ENCODE peak calls at places on chromosomes 16 and 17, in eight cellular contexts. Y, X, B, G, D, J, W and Z are unnamed samples. For H3K27me3, the result is how much of the 10 kb centered on the place peaks cover.

GRCh38 chr17:20189322-20189721 is 180.2 kb downstream of the SPECC1 start:
- DNase-seq in D (peak), G (no peak), W (no peak), J (no peak), X (no peak), Y (no peak), B (no peak), Z (no peak)

GRCh38 chr17:66584927-66585326 is 250.0 kb upstream of the CACNG5 start:
- DNase-seq in D (no peak), G (no peak), X (no peak), J (no peak), B (no peak), W (no peak), Y (no peak), Z (no peak)

GRCh38 chr17:61556224-61557188 is 34.5 kb downstream of the NACA2 start:
- DNase-seq in B (no peak), W (no peak), J (no peak), X (no peak), D (peak), G (no peak), Y (no peak), Z (no peak)

GRCh38 chr16:14955546-14956231 is 18.4 kb downstream of the NPIPA1 start:
- DNase-seq in D (no peak), J (no peak), X (no peak), G (no peak), Y (no peak), B (no peak), W (no peak), Z (no peak)

GRCh38 chr16:11681526-11681925 is 13.3 kb downstream of the SNN start:
- DNase-seq in W (no peak), D (no peak), J (peak), Y (no peak), B (no peak), X (no peak), G (no peak), Z (no peak)

GRCh38 chr16:82634955-82635610 is 8.3 kb downstream of the CDH13 start:
- DNase-seq in B (no peak), W (no peak), J (no peak), Y (no peak), X (no peak), D (no peak), G (no peak), Z (no peak)

GRCh38 chr17:80877095-80877828 is 114.4 kb upstream of the CHMP6 start:
- DNase-seq in D (no peak), W (no peak), B (peak), J (peak), X (no peak), G (no peak), Y (peak), Z (no peak)

GRCh38 chr16:56990407-56991286 is 1.3 kb downstream of the NLRC5 start:
- DNase-seq in X (no peak), G (no peak), W (no peak), J (peak), D (no peak), B (no peak), Y (no peak), Z (no peak)

GRCh38 chr16:68233085-68233834 is 2.7 kb downstream of the ESRP2 start:
- DNase-seq in B (no peak), J (no peak), G (no peak), X (no peak), Y (no peak), D (no peak), W (no peak), Z (no peak)

GRCh38 chr17:11332706-11333105 is 91.7 kb downstream of the SHISA6 start:
- DNase-seq in X (no peak), G (no peak), J (no peak), B (no peak), Y (no peak), W (no peak), D (no peak), Z (no peak)

GRCh38 chr17:41811549-41812175 is at the start of gene P3H4:
- DNase-seq in W (peak), B (peak), Y (no peak), J (peak), G (peak), D (peak), X (peak), Z (no peak)

GRCh38 chr16:84730406-84731106 is 30.8 kb downstream of the USP10 start:
- DNase-seq in J (no peak), D (peak), G (peak), Y (no peak), X (peak), W (peak), B (no peak), Z (no peak)

GRCh38 chr16:16881771-16882170 is 502.8 kb downstream of the NPIPA7 start:
- DNase-seq in Y (no peak), X (no peak), D (no peak), J (no peak), W (no peak), B (no peak), G (no peak), Z (no peak)

GRCh38 chr17:72150632-72151460 is 30.0 kb downstream of the SOX9 start:
- DNase-seq in D (no peak), J (no peak), B (no peak), X (no peak), Y (no peak), W (no peak), G (no peak), Z (no peak)

GRCh38 chr17:39064374-39064773 is 87.1 kb downstream of the PLXDC1 start:
- DNase-seq in G (no peak), D (peak), Y (no peak), X (no peak), B (no peak), W (peak), J (no peak), Z (no peak)

GRCh38 chr17:16380640-16381495 is at the start of gene UBB:
- DNase-seq in D (peak), J (peak), W (peak), G (peak), X (peak), B (peak), Y (peak), Z (peak)

GRCh38 chr17:8557176-8557806 is 73.2 kb downstream of the MYH10 start:
- DNase-seq in B (no peak), W (no peak), D (no peak), X (no peak), G (no peak), Y (no peak), J (no peak), Z (no peak)

GRCh38 chr17:10513284-10514067 is 4.9 kb downstream of the MYH1 start:
- DNase-seq in J (no peak), G (no peak), W (peak), B (no peak), X (peak), Y (no peak), D (peak), Z (no peak)

GRCh38 chr16:55056585-55057520 is 126.2 kb downstream of the IRX5 start:
- DNase-seq in G (no peak), B (no peak), W (no peak), X (no peak), D (no peak), Y (no peak), J (peak), Z (no peak)

GRCh38 chr17:77304746-77305473 is 164.1 kb downstream of the SEC14L1 start:
- DNase-seq in Y (no peak), G (peak), W (peak), B (no peak), J (no peak), D (no peak), X (no peak), Z (no peak)

GRCh38 chr16:30407794-30408534 is 558 bp downstream of the ZNF771 start:
- DNase-seq in W (no peak), G (no peak), X (no peak), B (no peak), J (no peak), Y (no peak), D (no peak), Z (no peak)

GRCh38 chr17:80470603-80471002 is 5.8 kb downstream of the NPTX1 start:
- DNase-seq in B (no peak), D (no peak), W (no peak), G (no peak), X (no peak), J (no peak), Y (no peak), Z (no peak)

GRCh38 chr17:38444151-38444550 is 15.9 kb downstream of the ARHGAP23 start:
- DNase-seq in Y (no peak), B (no peak), W (peak), J (peak), X (peak), G (peak), D (peak), Z (no peak)

GRCh38 chr16:84117482-84117843 is 721 bp upstream of the MBTPS1 start:
- DNase-seq in B (no peak), G (no peak), Y (no peak), D (peak), J (no peak), W (no peak), X (no peak), Z (no peak)

GRCh38 chr16:82699711-82700495 is 73.1 kb downstream of the CDH13 start:
- DNase-seq in X (peak), Y (no peak), J (no peak), G (no peak), D (peak), W (peak), B (no peak), Z (no peak)

GRCh38 chr16:51343411-51343810 is 192.3 kb upstream of the SALL1 start:
- DNase-seq in J (no peak), X (no peak), B (no peak), Y (no peak), W (no peak), D (peak), G (no peak), Z (no peak)

GRCh38 chr17:81207610-81208581 is 14.9 kb downstream of the CEP131 start:
- DNase-seq in D (no peak), W (no peak), X (no peak), B (no peak), Y (no peak), J (no peak), G (no peak), Z (no peak)

GRCh38 chr17:29624586-29624985 is 1.9 kb upstream of the CORO6 start:
- DNase-seq in B (no peak), W (no peak), X (no peak), Y (no peak), D (no peak), J (no peak), G (no peak), Z (no peak)

GRCh38 chr16:86504315-86505184 is 5.8 kb upstream of the FOXF1 start:
- DNase-seq in W (no peak), Y (no peak), X (no peak), G (no peak), J (no peak), D (no peak), B (no peak), Z (no peak)

GRCh38 chr16:86501989-86502855 is 8.1 kb upstream of the FOXF1 start:
- DNase-seq in Y (no peak), W (no peak), D (no peak), X (no peak), G (no peak), J (no peak), B (no peak), Z (no peak)

GRCh38 chr16:86502856-86503748 is 7.2 kb upstream of the FOXF1 start:
- DNase-seq in X (no peak), G (no peak), B (no peak), W (no peak), D (peak), J (no peak), Y (no peak), Z (no peak)

GRCh38 chr16:86505185-86505898 is 5.0 kb upstream of the FOXF1 start:
- DNase-seq in Y (no peak), B (no peak), G (no peak), X (no peak), D (peak), J (no peak), W (no peak), Z (no peak)

GRCh38 chr16:86503830-86504229 is 6.5 kb upstream of the FOXF1 start:
- DNase-seq in Y (no peak), D (no peak), W (no peak), G (no peak), B (no peak), J (no peak), X (no peak), Z (no peak)
- H3K27me3 ChIP-seq in Y (under half), D (under half), W (under half), G (under half), B (half or more), J (under half), X (under half), Z (half or more)

DNA sequence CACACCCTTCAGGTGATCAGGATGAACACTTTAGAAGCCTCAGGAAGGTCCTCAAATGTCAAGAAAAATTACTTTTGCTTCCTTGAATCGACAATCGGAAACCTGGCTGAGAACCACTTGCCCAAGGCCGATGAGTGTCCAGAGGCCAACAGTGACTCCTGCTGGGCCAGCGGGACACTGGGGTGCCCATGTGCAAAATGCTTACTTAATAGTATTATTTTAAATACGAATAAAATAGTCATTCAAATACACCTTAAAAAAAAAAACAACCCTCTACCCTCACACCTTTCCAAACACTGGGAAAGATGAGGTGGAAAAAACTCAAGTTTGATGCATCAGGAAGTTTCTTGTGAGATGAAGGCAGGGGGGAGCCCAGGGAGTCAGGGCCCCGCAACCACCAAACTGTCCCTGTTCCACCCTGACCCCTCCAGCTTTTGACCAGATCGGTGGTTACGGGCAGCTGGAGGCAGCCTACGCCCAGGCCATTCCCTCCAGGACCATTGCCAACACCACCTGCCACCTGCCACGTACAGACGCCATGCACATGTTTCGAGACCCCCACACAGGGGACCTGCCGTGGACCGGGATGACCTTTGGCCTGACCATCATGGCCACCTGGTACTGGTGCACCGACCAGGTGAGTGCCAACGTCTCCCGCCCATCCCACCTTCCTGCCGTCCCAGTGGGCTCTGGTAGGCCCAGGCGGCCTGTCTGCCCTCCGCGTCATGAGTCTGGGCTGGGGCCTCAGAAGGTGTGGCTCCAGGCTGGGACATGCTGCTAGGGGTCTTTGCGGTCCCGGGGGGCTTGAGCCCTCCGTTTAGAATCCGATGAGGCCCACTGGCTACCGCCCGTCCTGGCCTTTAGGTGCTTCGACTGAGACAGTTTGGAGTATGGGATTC is 18.9 kb downstream of the SLC5A10 start:
- DNase-seq in G (no peak), D (no peak), J (no peak), B (no peak), X (no peak), Y (no peak), W (no peak), Z (no peak)
- TF ChIP-seq POLR2A in G (no peak), D (no peak), J (no peak), B (no peak), X (no peak), Y (peak), W (no peak), Z (no peak)

DNA sequence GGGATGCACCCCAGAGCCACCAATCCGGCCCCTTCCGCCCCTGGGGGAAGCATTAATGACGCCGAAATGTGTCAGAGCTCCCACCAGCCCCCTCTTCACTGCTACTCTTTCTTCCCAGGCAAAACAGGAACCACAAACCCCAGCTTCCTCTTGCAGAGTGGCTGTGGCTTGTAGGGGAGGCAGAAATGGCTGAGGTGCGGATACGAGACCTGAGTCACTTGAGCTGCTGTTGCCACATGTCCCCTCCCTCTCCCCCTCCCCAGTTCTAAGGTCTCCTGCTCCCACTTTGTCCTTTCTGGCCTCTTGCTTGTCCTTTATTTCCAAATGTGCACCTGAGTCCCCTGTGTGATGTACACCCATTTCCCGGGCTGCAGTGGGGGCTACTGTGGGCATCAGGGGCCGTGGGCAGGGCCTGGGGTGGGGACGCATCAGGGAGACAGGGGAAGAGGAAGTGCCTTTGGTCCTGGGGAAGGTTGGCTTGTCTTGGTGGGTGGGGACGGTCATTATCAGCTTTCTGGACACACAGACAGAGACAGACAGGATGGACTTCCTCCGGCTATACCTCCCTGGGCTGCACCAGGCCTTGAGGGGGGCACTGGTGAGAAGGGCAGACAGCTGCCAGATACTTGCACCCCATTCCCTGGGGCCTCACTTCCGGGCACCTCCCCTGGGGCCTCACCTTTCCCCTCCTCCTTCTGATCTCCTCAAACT is at the start of gene APOBR:
- DNase-seq in G (peak), J (peak), Y (peak), X (peak), B (no peak), D (no peak), W (peak), Z (peak)
- H3K4me3 ChIP-seq in G (peak), J (peak), Y (peak), X (no peak), B (peak), D (no peak), W (no peak), Z (peak)

DNA sequence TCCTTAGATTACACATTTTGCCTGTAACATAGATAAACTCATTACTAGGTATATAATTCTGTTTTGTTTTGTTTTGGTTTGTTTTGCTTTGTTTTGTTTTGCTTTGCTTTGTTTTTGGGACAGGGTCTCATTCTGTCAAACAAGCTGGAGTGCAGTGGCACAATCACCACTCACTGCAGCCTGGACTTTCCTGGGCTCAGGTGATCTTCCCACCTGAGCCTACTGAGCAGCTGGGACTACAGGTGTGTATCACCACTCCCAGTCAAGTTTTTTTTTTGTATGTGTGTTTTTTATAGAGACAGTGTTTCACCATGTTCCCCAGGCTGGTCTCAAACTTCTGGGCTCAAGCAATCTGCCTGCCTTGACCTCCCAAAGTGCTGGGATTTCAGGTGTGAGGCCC is 1.3 kb upstream of the CCL4L2 start:
- DNase-seq in B (no peak), W (no peak), G (no peak), D (no peak), X (no peak), Y (no peak), J (no peak), Z (no peak)
- H3K27me3 ChIP-seq in B (under half), W (under half), G (under half), D (under half), X (under half), Y (under half), J (under half), Z (under half)

GRCh38 chr17:55451758-55452468 is 30.3 kb upstream of the MMD start:
- DNase-seq in B (no peak), J (no peak), W (no peak), D (peak), Y (no peak), X (no peak), G (no peak), Z (no peak)

GRCh38 chr17:55448681-55449080 is 27.0 kb upstream of the MMD start:
- DNase-seq in B (no peak), D (peak), J (no peak), X (no peak), G (no peak), Y (no peak), W (no peak), Z (no peak)

GRCh38 chr17:55450232-55450631 is 28.6 kb upstream of the MMD start:
- DNase-seq in J (no peak), D (no peak), Y (no peak), X (no peak), B (no peak), G (no peak), W (no peak), Z (no peak)

GRCh38 chr17:55453836-55454557 is 32.4 kb upstream of the MMD start:
- DNase-seq in W (peak), G (no peak), J (no peak), X (no peak), Y (no peak), D (no peak), B (no peak), Z (no peak)

DNA sequence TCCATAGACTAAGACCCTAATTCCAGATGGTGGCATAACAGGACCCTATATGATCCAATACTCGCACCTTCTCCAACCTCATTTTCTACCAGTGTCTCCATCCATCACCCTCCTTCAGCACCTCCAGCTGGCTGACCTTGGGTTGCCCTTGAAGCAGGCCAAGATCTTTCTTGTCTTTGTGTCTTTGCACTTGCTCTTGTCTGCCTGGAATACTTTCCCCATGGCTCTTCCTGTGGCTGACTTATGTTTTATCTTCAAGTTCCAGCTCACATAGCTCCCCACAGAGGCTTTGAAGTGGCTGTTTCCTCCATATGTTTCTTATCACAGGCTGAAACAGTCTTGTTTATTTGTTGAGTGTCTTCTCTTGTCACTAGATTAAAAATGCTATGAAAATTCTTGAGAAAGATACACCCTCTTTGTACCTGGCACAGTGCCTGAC is 29.6 kb upstream of the MMD start:
- DNase-seq in D (peak), B (no peak), W (no peak), J (no peak), G (no peak), X (no peak), Y (no peak), Z (no peak)
- TF ChIP-seq POLR2A in D (no peak), B (no peak), W (no peak), J (no peak), G (no peak), X (no peak), Y (no peak), Z (no peak)

GRCh38 chr16:3173892-3174617 is 13.9 kb upstream of the OR1F1 start:
- DNase-seq in J (peak), B (no peak), Y (no peak), G (no peak), W (no peak), D (no peak), X (no peak), Z (no peak)

GRCh38 chr16:3170440-3171180 is 17.4 kb upstream of the OR1F1 start:
- DNase-seq in B (no peak), X (no peak), D (no peak), J (peak), W (no peak), Y (no peak), G (no peak), Z (no peak)

GRCh38 chr16:3168706-3169105 is 19.3 kb upstream of the OR1F1 start:
- DNase-seq in Y (no peak), G (no peak), D (no peak), B (no peak), J (no peak), W (no peak), X (no peak), Z (no peak)

GRCh38 chr16:3171855-3172593 is 16.0 kb upstream of the OR1F1 start:
- DNase-seq in W (no peak), J (peak), Y (no peak), G (no peak), X (no peak), B (no peak), D (peak), Z (no peak)

GRCh38 chr16:3171181-3171854 is 16.7 kb upstream of the OR1F1 start:
- DNase-seq in J (peak), W (no peak), D (no peak), X (no peak), B (no peak), G (no peak), Y (no peak), Z (no peak)
- H3K4me3 ChIP-seq in J (peak), W (no peak), D (no peak), X (no peak), B (peak), G (peak), Y (peak), Z (peak)

GRCh38 chr17:48251950-48252349 is 144.4 kb downstream of the SNX11 start:
- DNase-seq in D (no peak), W (no peak), X (no peak), G (no peak), Y (no peak), J (no peak), B (no peak), Z (no peak)
- H3K27me3 ChIP-seq in D (under half), W (under half), X (under half), G (under half), Y (under half), J (under half), B (under half), Z (under half)